ENCODE peak calls at places on chromosome 13, in six cellular contexts. K is Calu3; U is stimulated activated CD4-positive, alpha-beta T cell treated with anti-CD3 and anti-CD28 coated beads, Interleukin-4, amount 100 ng/mL, for 1 hour; D is activated gamma-delta T cell treated with anti-CD3 and anti-CD28 coated beads, Interleukin-2, amount 50 U/mL, for 16 hours; O is colonic mucosa; J is H9. R is an unnamed sample.

GRCh38 chr13:25478186-25478585 is 106.4 kb downstream of the ATP8A2 start:
- DNase-seq in D (no peak), J (no peak), U (no peak), K (no peak), O (no peak), R (no peak)

GRCh38 chr13:114082849-114083645 is 49.4 kb downstream of the RASA3 start:
- DNase-seq in D (no peak), K (no peak), U (no peak), O (no peak), J (no peak), R (no peak)

GRCh38 chr13:89550842-89551422 is 1796.6 kb upstream of the MIR17HG start:
- DNase-seq in D (no peak), U (no peak), O (no peak), K (no peak), J (no peak), R (no peak)

GRCh38 chr13:113976711-113977684 is 3.1 kb upstream of the C13orf46 start:
- DNase-seq in J (no peak), U (no peak), O (no peak), K (peak), D (no peak), R (no peak)

GRCh38 chr13:19618925-19619324 is 14.5 kb upstream of the MPHOSPH8 start:
- DNase-seq in O (peak), K (peak), U (no peak), J (peak), D (no peak), R (peak)

GRCh38 chr13:77510156-77510555 is 25.4 kb upstream of the SCEL start:
- DNase-seq in K (no peak), U (no peak), O (no peak), D (no peak), J (no peak), R (no peak)

GRCh38 chr13:48492123-48493075 is 40.5 kb downstream of the RCBTB2 start:
- DNase-seq in K (no peak), O (peak), U (peak), D (peak), J (no peak), R (peak)

GRCh38 chr13:94210826-94211225 is 268.7 kb downstream of the DCT start:
- DNase-seq in K (no peak), O (no peak), U (no peak), D (no peak), J (no peak), R (peak)

GRCh38 chr13:49356224-49356623 is 87.6 kb downstream of the CAB39L start:
- DNase-seq in D (no peak), U (no peak), K (no peak), J (no peak), O (no peak), R (no peak)

GRCh38 chr13:30803791-30804190 is 68.4 kb downstream of the ALOX5AP start:
- DNase-seq in K (no peak), J (no peak), D (no peak), U (no peak), O (no peak), R (no peak)

R was measured in left kidney.